ENCODE peak calls at places on chromosomes 3 and 15, in seven cellular contexts. I is B cell, C is body of pancreas, B is stomach, U is mammary epithelial cell, T is brain microvascular endothelial cell, E is epithelial cell of esophagus. D is an unnamed sample.

GRCh38 chr3:195068481-195069080 is 202.4 kb downstream of the XXYLT1 start:
- DNase-seq in I (peak; percentile 0), C (no peak), B (no peak), U (no peak), T (no peak), E (no peak), D (no peak)

GRCh38 chr3:114796796-114797195 is 350.3 kb downstream of the ZBTB20 start:
- DNase-seq in I (no peak), C (no peak), B (no peak), U (peak; percentile 3), T (no peak), E (peak; percentile 62), D (no peak)

GRCh38 chr15:89203705-89204273 is 17.6 kb downstream of the RLBP1 start:
- DNase-seq in I (no peak), C (no peak), B (no peak), U (no peak), T (no peak), E (no peak), D (no peak)

GRCh38 chr3:126964261-126964660 is 18.7 kb upstream of the PLXNA1 start:
- DNase-seq in I (no peak), C (no peak), B (no peak), U (no peak), T (no peak), E (no peak), D (no peak)

GRCh38 chr15:31091531-31091930 is 10.0 kb downstream of the TRPM1 start:
- DNase-seq in I (no peak), C (no peak), B (no peak), U (peak; percentile 29), T (peak; percentile 93), E (no peak), D (no peak)

GRCh38 chr15:70383856-70384255 is 286.1 kb upstream of the TLE3 start:
- DNase-seq in I (no peak), C (no peak), B (no peak), U (no peak), T (no peak), E (no peak), D (no peak)

GRCh38 chr3:64011685-64012084 is 11.6 kb downstream of the PSMD6 start:
- DNase-seq in I (no peak), C (peak; percentile 91), B (no peak), U (peak; percentile 64), T (peak; percentile 83), E (peak; percentile 80), D (no peak)

GRCh38 chr3:22475665-22476064 is 724.7 kb upstream of the ZNF385D start:
- DNase-seq in I (no peak), C (no peak), B (no peak), U (peak; percentile 15), T (no peak), E (peak; percentile 4), D (no peak)

GRCh38 chr3:171183042-171183441 is 156.5 kb upstream of the SLC2A2 start:
- DNase-seq in I (no peak), C (peak; percentile 42), B (no peak), U (no peak), T (no peak), E (peak; percentile 40), D (no peak)

GRCh38 chr3:186783070-186783730 is at the start of gene EIF4A2:
- DNase-seq in I (peak; percentile 93), C (peak; percentile 92), B (peak; percentile 92), U (peak; percentile 88), T (peak; percentile 78), E (peak; percentile 91), D (peak; percentile 63)

GRCh38 chr15:51600114-51600513 is 22.5 kb downstream of the DMXL2 start:
- DNase-seq in I (no peak), C (no peak), B (no peak), U (peak; percentile 88), T (peak; percentile 20), E (peak; percentile 86), D (no peak)

GRCh38 chr3:50264389-50264963 is 4.5 kb upstream of the SEMA3B start:
- DNase-seq in I (no peak), C (peak; percentile 86), B (peak; percentile 65), U (no peak), T (peak; percentile 69), E (peak; percentile 81), D (no peak)

GRCh38 chr15:89822951-89823701 is 8.5 kb upstream of the ANPEP start:
- DNase-seq in I (no peak), C (peak; percentile 32), B (no peak), U (peak; percentile 67), T (no peak), E (peak; percentile 51), D (no peak)

GRCh38 chr3:174529298-174529697 is 329.8 kb upstream of the NAALADL2 start:
- DNase-seq in I (no peak), C (no peak), B (no peak), U (no peak), T (no peak), E (no peak), D (no peak)

GRCh38 chr15:31278544-31279220 is 48.0 kb upstream of the KLF13 start:
- DNase-seq in I (peak; percentile 24), C (no peak), B (peak; percentile 21), U (no peak), T (no peak), E (no peak), D (no peak)

GRCh38 chr15:66907826-66908502 is 157.4 kb upstream of the SMAD3 start:
- DNase-seq in I (peak; percentile 60), C (peak; percentile 69), B (no peak), U (no peak), T (no peak), E (no peak), D (no peak)

GRCh38 chr3:194140520-194141414 is 4.8 kb downstream of the HES1 start:
- DNase-seq in I (no peak), C (peak; percentile 62), B (peak; percentile 48), U (peak; percentile 65), T (peak; percentile 66), E (peak; percentile 54), D (no peak)

GRCh38 chr15:85792872-85793621 is 1.7 kb downstream of the KLHL25 start:
- DNase-seq in I (no peak), C (no peak), B (no peak), U (peak; percentile 40), T (no peak), E (peak; percentile 45), D (no peak)

DNA sequence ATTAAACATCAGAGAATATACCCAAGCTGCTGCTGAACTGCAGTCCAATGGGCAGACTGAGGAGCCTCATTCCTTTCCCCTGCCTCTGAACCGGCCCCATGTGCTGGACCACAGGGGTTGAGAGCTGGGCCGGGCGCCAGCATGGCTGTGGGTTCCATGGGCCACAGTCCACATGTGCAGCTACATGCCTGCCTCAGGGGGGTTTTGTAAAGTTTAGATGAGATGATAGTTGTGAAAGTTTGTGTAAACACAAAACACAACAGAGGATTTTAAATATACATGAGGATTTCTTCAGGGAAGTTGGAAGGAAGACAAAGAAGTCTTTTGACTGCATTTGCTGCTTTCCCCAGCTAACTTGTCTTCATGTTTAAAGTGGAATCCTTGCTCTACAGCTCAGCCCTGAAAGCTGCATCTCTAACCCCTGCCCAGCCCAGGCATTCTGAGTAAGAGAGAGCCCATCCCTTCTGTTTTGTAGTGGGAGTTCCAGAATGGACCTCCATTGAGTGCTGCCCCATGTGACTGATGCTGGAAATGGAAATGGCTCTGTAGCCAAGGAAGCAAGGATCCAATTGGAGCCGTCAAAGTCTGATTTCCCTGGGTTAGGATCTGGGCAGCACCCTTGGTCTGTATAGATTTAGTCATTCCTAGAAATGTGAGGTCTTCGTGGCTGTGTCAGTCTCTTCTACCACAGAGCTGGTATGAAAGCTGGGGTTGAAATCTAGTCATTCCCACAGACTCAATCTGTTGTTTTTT is 17.5 kb downstream of the SLC12A8 start:
- DNase-seq in I (no peak), C (no peak), B (no peak), U (no peak), T (peak; percentile 57), E (no peak), D (no peak)
- TF ChIP-seq CTCF in I (no peak), C (no peak), B (no peak), U (no peak), T (no peak), E (no peak), D (no peak)

DNA sequence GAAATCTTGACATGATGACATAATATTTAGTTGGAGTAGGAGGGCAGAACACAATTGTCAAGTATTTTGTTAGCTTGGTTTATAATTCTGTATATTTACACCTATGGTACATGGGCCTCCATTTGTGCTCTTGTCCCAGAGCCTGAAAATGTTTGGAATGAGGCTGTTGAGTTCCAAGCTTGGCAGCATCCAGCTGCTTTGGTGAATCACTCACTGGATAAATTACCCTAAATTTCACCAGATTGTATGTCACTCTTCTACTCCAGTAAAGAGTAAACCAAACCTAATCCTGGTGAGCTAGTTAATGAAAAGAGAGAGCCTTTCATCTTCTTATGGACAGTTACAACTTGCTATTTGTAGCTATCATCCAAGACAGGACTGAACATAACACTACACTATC is 928.7 kb downstream of the DIPK2A start:
- DNase-seq in I (no peak), C (no peak), B (no peak), U (no peak), T (no peak), E (no peak), D (no peak)
- TF ChIP-seq CTCF in I (no peak), C (no peak), B (no peak), U (no peak), T (no peak), E (no peak), D (no peak)

DNA sequence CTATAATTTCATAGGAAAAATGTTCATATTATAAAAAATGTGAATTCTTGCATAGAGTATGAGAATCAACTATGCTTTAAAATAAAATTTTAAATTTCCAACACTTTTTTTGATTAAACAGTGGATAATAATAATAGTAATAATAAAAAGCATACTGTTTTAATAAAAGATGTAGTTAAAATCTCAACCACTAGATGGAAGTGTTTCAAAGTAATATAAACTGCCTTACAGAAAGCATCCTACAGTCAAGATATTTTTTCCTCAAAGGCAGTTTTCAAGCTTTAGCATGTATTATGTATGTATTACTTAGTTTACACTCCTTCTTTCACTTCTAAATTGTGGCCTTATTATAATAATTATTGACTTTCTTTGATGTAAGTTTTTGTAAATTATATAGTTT is 217.5 kb downstream of the CHL1 start:
- DNase-seq in I (no peak), C (no peak), B (no peak), U (no peak), T (no peak), E (peak; percentile 39), D (no peak)
- TF ChIP-seq CTCF in I (peak; percentile 75), C (peak; percentile 19), B (no peak), U (peak; percentile 36), T (peak; percentile 26), E (peak; percentile 12), D (peak; percentile 40)

GRCh38 chr15:57345584-57345983 is 30.7 kb upstream of the CGNL1 start:
- DNase-seq in I (no peak), C (no peak), B (no peak), U (no peak), T (no peak), E (no peak), D (no peak)
- TF ChIP-seq CTCF in I (no peak), C (peak; percentile 12), B (no peak), U (peak; percentile 21), T (peak; percentile 74), E (peak; percentile 7), D (peak; percentile 25)

GRCh38 chr3:38655708-38656300 is 6.3 kb upstream of the SCN5A start:
- DNase-seq in I (no peak), C (no peak), B (no peak), U (peak; percentile 24), T (peak; percentile 16), E (peak; percentile 62), D (peak; percentile 30)
- TF ChIP-seq CTCF in I (no peak), C (peak; percentile 30), B (no peak), U (peak; percentile 69), T (peak; percentile 73), E (peak; percentile 71), D (peak; percentile 81)

GRCh38 chr3:31244929-31245817 is 287.6 kb upstream of the STT3B start:
- DNase-seq in I (no peak), C (no peak), B (no peak), U (no peak), T (no peak), E (peak; percentile 11), D (no peak)
- TF ChIP-seq CTCF in I (no peak), C (no peak), B (no peak), U (peak; percentile 4), T (no peak), E (peak; percentile 7), D (no peak)

GRCh38 chr3:33439421-33440327 is 531 bp downstream of the UBP1 start:
- DNase-seq in I (peak; percentile 49), C (peak; percentile 61), B (peak; percentile 56), U (peak; percentile 51), T (peak; percentile 18), E (peak; percentile 58), D (no peak)
- TF ChIP-seq CTCF in I (no peak), C (peak; percentile 7), B (no peak), U (peak; percentile 31), T (peak; percentile 21), E (no peak), D (peak; percentile 28)